ENCODE peak calls at places on chromosome 3, in ten cellular contexts. B, S, C, K, A, Q, H, Y, F and G are unnamed samples.

GRCh38 chr3:54065140-54065539 is 57.2 kb upstream of the CACNA2D3 start:
- DNase-seq in B (no peak), S (no peak), C (no peak), K (no peak), A (no peak), Q (no peak), H (no peak), Y (no peak), F (no peak), G (no peak)

GRCh38 chr3:32376098-32376497 is 15.6 kb upstream of the CMTM7 start:
- DNase-seq in B (no peak), S (no peak), C (no peak), K (no peak), A (peak), Q (no peak), H (no peak), Y (no peak), F (no peak), G (no peak)

GRCh38 chr3:98877132-98877531 is 24.4 kb downstream of the DCBLD2 start:
- DNase-seq in B (no peak), S (no peak), C (no peak), K (no peak), A (no peak), Q (peak), H (no peak), Y (no peak), F (no peak), G (no peak)

GRCh38 chr3:130811552-130811951 is 64.9 kb upstream of the PIK3R4 start:
- DNase-seq in B (no peak), S (no peak), C (no peak), K (no peak), A (no peak), Q (no peak), H (no peak), Y (no peak), F (no peak), G (no peak)

GRCh38 chr3:144085964-144086363 is 114.3 kb downstream of the DIPK2A start:
- DNase-seq in B (no peak), S (no peak), C (no peak), K (no peak), A (peak), Q (peak), H (no peak), Y (no peak), F (no peak), G (no peak)

GRCh38 chr3:19543212-19543841 is 390.7 kb downstream of the EFHB start:
- DNase-seq in B (no peak), S (no peak), C (no peak), K (no peak), A (peak), Q (peak), H (no peak), Y (no peak), F (no peak), G (no peak)

GRCh38 chr3:31377045-31377642 is 155.6 kb upstream of the STT3B start:
- DNase-seq in B (peak), S (no peak), C (no peak), K (no peak), A (peak), Q (peak), H (no peak), Y (no peak), F (no peak), G (no peak)

GRCh38 chr3:11846281-11847034 is at the start of gene TAMM41:
- DNase-seq in B (peak), S (peak), C (peak), K (peak), A (peak), Q (peak), H (peak), Y (peak), F (peak), G (peak)

GRCh38 chr3:128054363-128054762 is 2.1 kb downstream of the SEC61A1 start:
- DNase-seq in B (no peak), S (no peak), C (no peak), K (no peak), A (no peak), Q (no peak), H (no peak), Y (no peak), F (no peak), G (no peak)

GRCh38 chr3:57948080-57948671 is 60.0 kb upstream of the FLNB start:
- DNase-seq in B (no peak), S (no peak), C (no peak), K (no peak), A (no peak), Q (no peak), H (no peak), Y (no peak), F (no peak), G (no peak)

GRCh38 chr3:24264748-24265158 is 229.9 kb downstream of the THRB start:
- DNase-seq in B (no peak), S (no peak), C (peak), K (no peak), A (peak), Q (peak), H (no peak), Y (no peak), F (no peak), G (no peak)

GRCh38 chr3:38800511-38800910 is 15.5 kb downstream of the SCN10A start:
- DNase-seq in B (no peak), S (no peak), C (no peak), K (no peak), A (no peak), Q (no peak), H (no peak), Y (no peak), F (no peak), G (no peak)

GRCh38 chr3:124097362-124098120 is 105.6 kb upstream of the ROPN1 start:
- DNase-seq in B (no peak), S (no peak), C (no peak), K (no peak), A (no peak), Q (no peak), H (no peak), Y (no peak), F (no peak), G (no peak)

GRCh38 chr3:52798978-52799476 is 4.4 kb downstream of the ITIH3 start:
- DNase-seq in B (no peak), S (no peak), C (peak), K (no peak), A (no peak), Q (peak), H (no peak), Y (no peak), F (no peak), G (no peak)